ENCODE peak calls at places on chromosome 20, in four cellular contexts. One of them, this sample, is unnamed.

GRCh38 chr20:4369119-4369797 is 352.5 kb upstream of the PRND start:
- DNase-seq in HCT116: no peak
- DNase-seq in SK-N-SH: no peak
- DNase-seq in GM12878: no peak
- DNase-seq in this sample: no peak

GRCh38 chr20:38782275-38782674 is 23.2 kb upstream of the PPP1R16B start:
- DNase-seq in HCT116: no peak
- DNase-seq in SK-N-SH: no peak
- DNase-seq in GM12878: no peak
- DNase-seq in this sample: no peak

GRCh38 chr20:40160151-40160550 is 528.9 kb downstream of the MAFB start:
- DNase-seq in HCT116: peak
- DNase-seq in SK-N-SH: peak
- DNase-seq in GM12878: peak
- DNase-seq in this sample: peak

GRCh38 chr20:39605908-39606307 is 643.8 kb downstream of the DHX35 start:
- DNase-seq in HCT116: no peak
- DNase-seq in SK-N-SH: no peak
- DNase-seq in GM12878: no peak
- DNase-seq in this sample: no peak

GRCh38 chr20:32743237-32744112 is at the start of gene COMMD7:
- DNase-seq in HCT116: no peak
- DNase-seq in SK-N-SH: peak
- DNase-seq in GM12878: peak
- DNase-seq in this sample: peak

GRCh38 chr20:41180599-41181333 is 43.4 kb downstream of the PLCG1 start:
- DNase-seq in HCT116: no peak
- DNase-seq in SK-N-SH: no peak
- DNase-seq in GM12878: no peak
- DNase-seq in this sample: no peak

GRCh38 chr20:58712116-58712822 is 19.7 kb downstream of the NPEPL1 start:
- DNase-seq in HCT116: no peak
- DNase-seq in SK-N-SH: peak
- DNase-seq in GM12878: no peak
- DNase-seq in this sample: no peak

GRCh38 chr20:36267605-36268500 is 31.6 kb downstream of the AAR2 start:
- DNase-seq in HCT116: no peak
- DNase-seq in SK-N-SH: no peak
- DNase-seq in GM12878: no peak
- DNase-seq in this sample: no peak

GRCh38 chr20:36950432-36951197 is 893 bp downstream of the SAMHD1 start:
- DNase-seq in HCT116: no peak
- DNase-seq in SK-N-SH: no peak
- DNase-seq in GM12878: no peak
- DNase-seq in this sample: peak

GRCh38 chr20:13809855-13810254 is 25.0 kb downstream of the NDUFAF5 start:
- DNase-seq in HCT116: no peak
- DNase-seq in SK-N-SH: no peak
- DNase-seq in GM12878: no peak
- DNase-seq in this sample: no peak

GRCh38 chr20:53070714-53071392 is 98.7 kb downstream of the TSHZ2 start:
- DNase-seq in HCT116: no peak
- DNase-seq in SK-N-SH: no peak
- DNase-seq in GM12878: no peak
- DNase-seq in this sample: no peak

GRCh38 chr20:23270427-23270911 is 80.1 kb upstream of the NXT1 start:
- DNase-seq in HCT116: no peak
- DNase-seq in SK-N-SH: no peak
- DNase-seq in GM12878: no peak
- DNase-seq in this sample: no peak

GRCh38 chr20:14860410-14860814 is 523.0 kb upstream of the FLRT3 start:
- DNase-seq in HCT116: no peak
- DNase-seq in SK-N-SH: no peak
- DNase-seq in GM12878: no peak
- DNase-seq in this sample: no peak

GRCh38 chr20:12969071-12969669 is 39.6 kb upstream of the SPTLC3 start:
- DNase-seq in HCT116: no peak
- DNase-seq in SK-N-SH: no peak
- DNase-seq in GM12878: no peak
- DNase-seq in this sample: no peak

GRCh38 chr20:44208165-44208564 is 2.4 kb downstream of the OSER1 start:
- DNase-seq in HCT116: no peak
- DNase-seq in SK-N-SH: no peak
- DNase-seq in GM12878: no peak
- DNase-seq in this sample: no peak

GRCh38 chr20:8454137-8454712 is 322.2 kb downstream of the PLCB1 start:
- DNase-seq in HCT116: peak
- DNase-seq in SK-N-SH: peak
- DNase-seq in GM12878: peak
- DNase-seq in this sample: peak

GRCh38 chr20:31675828-31676533 is 38.3 kb downstream of the COX4I2 start:
- DNase-seq in HCT116: no peak
- DNase-seq in SK-N-SH: no peak
- DNase-seq in GM12878: no peak
- DNase-seq in this sample: no peak

GRCh38 chr20:19859444-19859843 is 101.4 kb downstream of the RIN2 start:
- DNase-seq in HCT116: no peak
- DNase-seq in SK-N-SH: no peak
- DNase-seq in GM12878: no peak
- DNase-seq in this sample: no peak

GRCh38 chr20:38114353-38114791 is 50.7 kb downstream of the TGM2 start:
- DNase-seq in HCT116: no peak
- DNase-seq in SK-N-SH: no peak
- DNase-seq in GM12878: no peak
- DNase-seq in this sample: no peak

GRCh38 chr20:22815584-22815983 is 219.5 kb upstream of the SSTR4 start:
- DNase-seq in HCT116: no peak
- DNase-seq in SK-N-SH: no peak
- DNase-seq in GM12878: no peak
- DNase-seq in this sample: no peak

GRCh38 chr20:53773792-53774371 is 180.2 kb upstream of the ZNF217 start:
- DNase-seq in HCT116: peak
- DNase-seq in SK-N-SH: no peak
- DNase-seq in GM12878: no peak
- DNase-seq in this sample: no peak

GRCh38 chr20:1782181-1782580 is 113.0 kb upstream of the SIRPA start:
- DNase-seq in HCT116: no peak
- DNase-seq in SK-N-SH: no peak
- DNase-seq in GM12878: no peak
- DNase-seq in this sample: no peak

GRCh38 chr20:41304002-41304401 is 13.5 kb downstream of the ZHX3 start:
- DNase-seq in HCT116: no peak
- DNase-seq in SK-N-SH: no peak
- DNase-seq in GM12878: no peak
- DNase-seq in this sample: no peak

DNA sequence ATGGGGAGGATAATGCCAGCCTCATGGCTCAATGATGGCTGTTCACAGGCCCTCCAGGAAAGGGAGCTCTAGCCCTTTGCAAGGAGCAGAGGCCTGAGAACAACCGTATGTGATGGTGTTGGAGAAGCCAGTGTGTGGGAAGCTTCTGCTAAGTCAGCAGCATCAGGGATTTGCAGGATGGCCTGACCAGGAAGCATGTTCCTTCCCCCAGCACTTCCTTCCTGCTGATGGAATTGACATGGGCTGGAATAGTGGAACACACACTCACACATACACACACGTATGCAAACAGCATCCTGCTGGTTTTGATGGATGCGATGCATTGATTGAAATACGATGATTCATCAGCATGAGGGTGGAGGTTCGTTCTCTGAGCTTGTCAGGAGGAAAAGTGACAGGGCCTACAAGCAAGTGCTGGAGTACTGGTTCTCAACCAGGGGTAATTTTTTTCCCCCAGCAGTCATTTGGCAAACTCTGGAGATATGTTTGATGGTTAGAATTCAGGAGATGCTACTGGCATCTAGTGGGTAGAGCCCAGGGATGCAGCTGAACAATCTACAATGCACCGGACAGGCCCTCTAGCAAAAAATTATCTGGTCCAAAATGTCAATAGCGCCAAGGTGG is 229.1 kb downstream of the NFATC2 start:
- DNase-seq in HCT116: no peak
- DNase-seq in SK-N-SH: no peak
- DNase-seq in GM12878: no peak
- DNase-seq in this sample: no peak
- TF ChIP-seq JUND in HCT116: no peak
- TF ChIP-seq JUND in SK-N-SH: no peak
- TF ChIP-seq JUND in GM12878: no peak
- TF ChIP-seq JUND in this sample: no peak

GRCh38 chr20:57211949-57212889 is 54.2 kb downstream of the BMP7 start:
- DNase-seq in HCT116: peak
- DNase-seq in SK-N-SH: no peak
- DNase-seq in GM12878: no peak
- DNase-seq in this sample: no peak
- TF ChIP-seq JUND in HCT116: peak
- TF ChIP-seq JUND in SK-N-SH: no peak
- TF ChIP-seq JUND in GM12878: no peak
- TF ChIP-seq JUND in this sample: no peak

GRCh38 chr20:57055345-57055744 is 211.1 kb downstream of the BMP7 start:
- DNase-seq in HCT116: no peak
- DNase-seq in SK-N-SH: no peak
- DNase-seq in GM12878: no peak
- DNase-seq in this sample: no peak

GRCh38 chr20:57051096-57051495 is 215.3 kb downstream of the BMP7 start:
- DNase-seq in HCT116: no peak
- DNase-seq in SK-N-SH: no peak
- DNase-seq in GM12878: no peak
- DNase-seq in this sample: no peak

GRCh38 chr20:57056651-57057050 is 209.8 kb downstream of the BMP7 start:
- DNase-seq in HCT116: no peak
- DNase-seq in SK-N-SH: no peak
- DNase-seq in GM12878: no peak
- DNase-seq in this sample: no peak

GRCh38 chr20:57053798-57054552 is 212.5 kb downstream of the BMP7 start:
- DNase-seq in HCT116: no peak
- DNase-seq in SK-N-SH: no peak
- DNase-seq in GM12878: no peak
- DNase-seq in this sample: no peak

DNA sequence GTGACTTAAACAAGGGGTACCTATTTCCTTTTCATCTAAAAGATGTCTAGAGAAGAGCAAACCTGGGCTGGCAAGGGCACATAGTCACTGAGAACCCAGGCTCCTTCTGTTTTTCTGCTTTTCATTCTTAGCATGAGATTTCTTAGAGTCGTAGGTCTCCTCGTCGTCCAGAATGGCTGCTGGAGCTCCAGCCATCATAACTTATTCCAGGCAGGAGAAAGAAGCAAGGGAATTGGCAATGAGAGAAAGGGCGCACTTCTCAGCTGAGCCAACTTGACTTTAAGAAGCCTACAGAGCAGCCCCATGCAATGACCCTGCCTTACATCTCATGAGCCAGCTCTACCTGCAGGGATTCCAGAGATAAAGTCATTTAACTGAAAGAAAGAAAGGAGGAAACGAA is 213.4 kb downstream of the BMP7 start:
- DNase-seq in HCT116: no peak
- DNase-seq in SK-N-SH: no peak
- DNase-seq in GM12878: no peak
- DNase-seq in this sample: no peak
- TF ChIP-seq JUND in HCT116: no peak
- TF ChIP-seq JUND in SK-N-SH: no peak
- TF ChIP-seq JUND in GM12878: no peak
- TF ChIP-seq JUND in this sample: no peak

DNA sequence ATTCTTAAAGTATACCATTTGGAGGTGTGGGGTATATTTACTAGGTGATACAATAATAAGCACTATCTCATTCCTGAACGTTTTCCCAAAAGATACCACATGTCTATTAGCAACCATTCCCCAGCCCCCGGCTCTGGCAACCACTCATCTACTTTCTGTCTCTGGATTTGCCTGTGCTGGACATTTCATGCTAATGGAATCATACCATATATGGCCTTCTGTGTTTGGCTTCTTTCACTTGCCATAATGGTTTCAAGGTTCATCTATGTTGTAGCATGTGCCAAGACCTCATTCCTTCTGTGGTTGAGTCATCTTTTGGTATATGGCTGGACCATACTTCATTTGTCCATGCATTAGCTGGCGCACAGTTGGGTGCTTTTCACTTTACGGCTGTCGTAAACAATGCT is 39.7 kb downstream of the BCAS4 start:
- DNase-seq in HCT116: no peak
- DNase-seq in SK-N-SH: no peak
- DNase-seq in GM12878: no peak
- DNase-seq in this sample: no peak
- TF ChIP-seq JUND in HCT116: no peak
- TF ChIP-seq JUND in SK-N-SH: peak
- TF ChIP-seq JUND in GM12878: no peak
- TF ChIP-seq JUND in this sample: no peak